ENCODE peak calls at places on chromosomes 4 and X, in five cellular contexts. V is gastrocnemius medialis; G is NCI-H748 treated with DMSO at 0.1 percent for 48 hours; U is effector CD4-positive, alpha-beta T cell; E is cerebellum. C is an unnamed sample.

GRCh38 chr4:47631161-47631560 is 146.1 kb downstream of the ATP10D start:
- DNase-seq in V (no peak), E (no peak), G (no peak), U (no peak), C (no peak)

GRCh38 chrX:113305496-113305895 is 464.9 kb upstream of the AMOT start:
- DNase-seq in E (no peak), U (no peak), G (no peak), V (no peak), C (no peak)

GRCh38 chrX:68332156-68332823 is 101.0 kb downstream of the OPHN1 start:
- DNase-seq in U (no peak), G (no peak), V (no peak), E (peak), C (peak)

GRCh38 chrX:51837926-51838325 is 55.5 kb upstream of the MAGED1 start:
- DNase-seq in E (no peak), G (peak), V (peak), U (no peak), C (no peak)

GRCh38 chrX:131783555-131784338 is 239.4 kb upstream of the STK26 start:
- DNase-seq in G (no peak), U (peak), V (no peak), E (no peak), C (no peak)

GRCh38 chr4:107247738-107248137 is 211.6 kb upstream of the DKK2 start:
- DNase-seq in E (no peak), G (no peak), V (peak), U (no peak), C (no peak)

GRCh38 chr4:181685461-181685860 is 557.7 kb upstream of the TENM3 start:
- DNase-seq in G (no peak), U (no peak), E (no peak), V (no peak), C (no peak)

GRCh38 chr4:45293335-45293734 is 567.0 kb upstream of the GNPDA2 start:
- DNase-seq in E (no peak), U (no peak), V (no peak), G (no peak), C (no peak)

GRCh38 chrX:152926279-152926678 is 28.4 kb downstream of the ZNF185 start:
- DNase-seq in E (peak), U (no peak), G (peak), V (no peak), C (peak)

GRCh38 chr4:177214935-177215334 is 94.7 kb upstream of the NEIL3 start:
- DNase-seq in G (no peak), U (no peak), E (no peak), V (no peak), C (no peak)

GRCh38 chr4:4962928-4963327 is 56.3 kb downstream of the CYTL1 start:
- DNase-seq in U (no peak), G (no peak), E (no peak), V (no peak), C (no peak)

GRCh38 chrX:149476513-149476912 is 28.6 kb downstream of the IDS start:
- DNase-seq in E (no peak), G (no peak), U (no peak), V (no peak), C (no peak)

C was measured in NCI-H526.